ENCODE peak calls at places on chromosomes 4 and X, in six cellular contexts. U is activated gamma-delta T cell treated with anti-CD3 and anti-CD28 coated beads, Interleukin-2, amount 50 U/mL, for 16 hours; M is left ventricle myocardium inferior; Y is D341Med; T is MCF 10A; X is stomach. R is an unnamed sample.

GRCh38 chrX:79366888-79367749 is at the start of gene ITM2A:
- DNase-seq in T (no peak), M (peak; percentile 32), Y (no peak), U (peak; percentile 24), X (peak; percentile 34), R (peak; percentile 78)

GRCh38 chrX:50691820-50692219 is 122.2 kb downstream of the SHROOM4 start:
- DNase-seq in M (no peak), U (no peak), T (peak; percentile 65), X (no peak), Y (peak; percentile 37), R (peak; percentile 58)

GRCh38 chr4:56310401-56310800 is 76.9 kb downstream of the AASDH start:
- DNase-seq in X (no peak), U (no peak), Y (no peak), M (no peak), T (no peak), R (no peak)

GRCh38 chr4:150461957-150462356 is 120.0 kb upstream of the MAB21L2 start:
- DNase-seq in X (no peak), M (no peak), Y (no peak), U (no peak), T (no peak), R (no peak)

GRCh38 chrX:1391370-1391706 is 575 bp downstream of the SLC25A6 start:
- DNase-seq in M (no peak), T (no peak), U (peak; percentile 90), Y (peak; percentile 98), X (no peak), R (no peak)

GRCh38 chr4:25330905-25331816 is 18.6 kb downstream of the ZCCHC4 start:
- DNase-seq in Y (no peak), M (no peak), T (no peak), U (no peak), X (no peak), R (no peak)

GRCh38 chr4:81031389-81032173 is 1.1 kb downstream of the BMP3 start:
- DNase-seq in M (no peak), U (no peak), Y (peak; percentile 47), T (no peak), X (no peak), R (peak; percentile 13)

GRCh38 chrX:65513610-65514009 is 21.0 kb downstream of the LAS1L start:
- DNase-seq in U (no peak), X (no peak), T (no peak), Y (no peak), M (no peak), R (no peak)

GRCh38 chr4:11051181-11051580 is 366.6 kb upstream of the CLNK start:
- DNase-seq in M (no peak), U (no peak), Y (no peak), T (no peak), X (no peak), R (no peak)

GRCh38 chrX:117973175-117974075 is 143.2 kb downstream of the KLHL13 start:
- DNase-seq in M (no peak), U (no peak), T (no peak), X (no peak), Y (no peak), R (peak; percentile 26)

GRCh38 chr4:123034023-123034422 is 111.6 kb upstream of the NUDT6 start:
- DNase-seq in U (no peak), Y (no peak), T (no peak), X (no peak), M (no peak), R (no peak)

GRCh38 chr4:41787931-41788330 is 39.4 kb upstream of the PHOX2B start:
- DNase-seq in U (no peak), T (no peak), X (no peak), Y (no peak), M (no peak), R (peak; percentile 61)

GRCh38 chr4:153684182-153685073 is at the start of gene TLR2:
- DNase-seq in X (peak; percentile 85), T (no peak), U (peak; percentile 38), M (peak; percentile 70), Y (peak; percentile 67), R (peak; percentile 64)

GRCh38 chrX:15055146-15055930 is 182.1 kb downstream of the MOSPD2 start:
- DNase-seq in M (no peak), Y (no peak), U (no peak), X (no peak), T (no peak), R (no peak)

GRCh38 chr4:120616041-120616440 is 306.5 kb downstream of the PRDM5 start:
- DNase-seq in X (no peak), Y (no peak), U (no peak), M (no peak), T (no peak), R (no peak)

GRCh38 chr4:185892165-185892564 is 80.2 kb upstream of the SORBS2 start:
- DNase-seq in M (no peak), Y (no peak), T (no peak), U (no peak), X (no peak), R (no peak)

GRCh38 chr4:48194986-48195773 is 61.1 kb upstream of the TXK start:
- DNase-seq in X (no peak), Y (no peak), M (no peak), T (peak; percentile 56), U (no peak), R (no peak)

GRCh38 chrX:19283597-19284339 is 60.0 kb upstream of the PDHA1 start:
- DNase-seq in X (no peak), U (no peak), T (no peak), M (no peak), Y (no peak), R (no peak)

GRCh38 chr4:2830632-2831610 is 12.7 kb upstream of the ADD1 start:
- DNase-seq in M (peak; percentile 4), T (no peak), U (no peak), Y (peak; percentile 24), X (peak; percentile 20), R (no peak)

GRCh38 chr4:10701702-10702460 is 17.3 kb upstream of the CLNK start:
- DNase-seq in M (no peak), U (no peak), Y (no peak), T (no peak), X (no peak), R (no peak)

GRCh38 chr4:176400816-176401461 is 81.2 kb downstream of the SPCS3 start:
- DNase-seq in X (no peak), M (no peak), Y (no peak), U (no peak), T (peak; percentile 51), R (no peak)

GRCh38 chr4:26905172-26905571 is 44.5 kb downstream of the STIM2 start:
- DNase-seq in T (no peak), X (no peak), U (no peak), Y (no peak), M (no peak), R (no peak)

GRCh38 chrX:2627272-2627867 is 63.7 kb upstream of the CD99 start:
- DNase-seq in U (no peak), Y (peak; percentile 54), X (peak; percentile 36), M (no peak), T (peak; percentile 65), R (peak; percentile 55)

GRCh38 chrX:28659269-28659668 is 72.0 kb downstream of the IL1RAPL1 start:
- DNase-seq in M (no peak), Y (peak; percentile 5), U (no peak), X (no peak), T (no peak), R (peak; percentile 59)

GRCh38 chr4:25937801-25938200 is 23.8 kb downstream of the SMIM20 start:
- DNase-seq in X (no peak), T (no peak), Y (no peak), M (no peak), U (no peak), R (no peak)

GRCh38 chr4:169940460-169940859 is 85.7 kb downstream of the MFAP3L start:
- DNase-seq in T (no peak), Y (peak; percentile 33), X (no peak), U (no peak), M (no peak), R (peak; percentile 68)

GRCh38 chr4:112516401-112517066 is 554 bp upstream of the NEUROG2 start:
- DNase-seq in Y (peak; percentile 79), X (no peak), T (no peak), M (no peak), U (no peak), R (peak; percentile 78)

GRCh38 chr4:57064811-57065711 is 45.1 kb downstream of the IGFBP7 start:
- DNase-seq in Y (no peak), T (peak; percentile 80), M (peak; percentile 78), U (no peak), X (peak; percentile 28), R (no peak)

GRCh38 chr4:7687006-7687405 is 252.3 kb upstream of the PSAPL1 start:
- DNase-seq in U (no peak), Y (no peak), T (no peak), X (no peak), M (no peak), R (no peak)

GRCh38 chr4:39427477-39428119 is 20.9 kb downstream of the KLB start:
- DNase-seq in X (no peak), M (no peak), T (no peak), U (no peak), Y (no peak), R (no peak)

GRCh38 chrX:1554469-1555210 is 17.7 kb upstream of the P2RY8 start:
- DNase-seq in M (no peak), Y (no peak), T (no peak), U (no peak), X (peak; percentile 25), R (no peak)

GRCh38 chrX:153722704-153723350 is 1.4 kb downstream of the BCAP31 start:
- DNase-seq in X (no peak), M (no peak), T (peak; percentile 35), Y (no peak), U (no peak), R (peak; percentile 64)

GRCh38 chr4:61619528-61619927 is 419.4 kb downstream of the ADGRL3 start:
- DNase-seq in X (no peak), U (no peak), M (no peak), T (no peak), Y (peak; percentile 22), R (no peak)

GRCh38 chr4:88018471-88018870 is 11.0 kb downstream of the PKD2 start:
- DNase-seq in U (no peak), M (no peak), T (no peak), Y (no peak), X (no peak), R (no peak)

GRCh38 chrX:12080265-12080664 is 58.0 kb upstream of the FRMPD4 start:
- DNase-seq in Y (peak; percentile 37), X (no peak), U (no peak), M (no peak), T (peak; percentile 62), R (peak; percentile 68)

GRCh38 chr4:9765091-9765490 is 16.3 kb upstream of the DRD5 start:
- DNase-seq in Y (peak; percentile 38), T (peak; percentile 35), X (peak; percentile 39), M (no peak), U (no peak), R (peak; percentile 36)

R was measured in ELF-1.